ENCODE peak calls at places on chromosome 12, in six cellular contexts. M is cardiac muscle cell, T is A673, G is GM23338, K is fibroblast of pulmonary artery, O is uterus. X is an unnamed sample.

GRCh38 chr12:57235012-57235727 is 5.7 kb downstream of the SHMT2 start:
- DNase-seq in T (no peak), G (peak), M (no peak), K (peak), O (peak), X (no peak)

GRCh38 chr12:111066744-111067437 is 146.5 kb upstream of the MYL2 start:
- DNase-seq in G (peak), T (peak), K (no peak), M (no peak), O (no peak), X (no peak)

GRCh38 chr12:67366530-67367196 is 97.5 kb downstream of the CAND1 start:
- DNase-seq in M (no peak), O (no peak), T (no peak), K (peak), G (no peak), X (no peak)

GRCh38 chr12:68229956-68230355 is 4.3 kb upstream of the IL26 start:
- DNase-seq in O (no peak), K (no peak), T (no peak), G (no peak), M (no peak), X (no peak)

GRCh38 chr12:32679910-32680217 is 763 bp downstream of the DNM1L start:
- DNase-seq in T (no peak), M (no peak), K (no peak), O (no peak), G (no peak), X (no peak)

GRCh38 chr12:54019924-54020586 is 8.2 kb upstream of the HOXC6 start:
- DNase-seq in M (peak), O (no peak), G (no peak), K (no peak), T (no peak), X (no peak)

GRCh38 chr12:79217306-79217705 is 352.7 kb downstream of the SYT1 start:
- DNase-seq in O (no peak), K (no peak), T (no peak), M (no peak), G (peak), X (no peak)

GRCh38 chr12:6821271-6821673 is 349 bp upstream of the GPR162 start:
- DNase-seq in M (peak), K (peak), T (peak), G (peak), O (no peak), X (no peak)

GRCh38 chr12:30268036-30268435 is 427.6 kb downstream of the IPO8 start:
- DNase-seq in M (no peak), K (peak), G (no peak), T (no peak), O (no peak), X (no peak)

GRCh38 chr12:65574867-65575266 is 249.4 kb upstream of the HMGA2 start:
- DNase-seq in O (no peak), T (no peak), G (no peak), M (no peak), K (no peak), X (no peak)

GRCh38 chr12:66188584-66189475 is at the start of gene IRAK3:
- DNase-seq in G (peak), K (peak), O (peak), M (peak), T (peak), X (peak)

GRCh38 chr12:99605-100004 is 33.0 kb downstream of the IQSEC3 start:
- DNase-seq in M (peak), O (no peak), T (no peak), G (peak), K (peak), X (no peak)

GRCh38 chr12:108399514-108399913 is 60.4 kb upstream of the CMKLR1 start:
- DNase-seq in T (no peak), M (no peak), K (no peak), G (no peak), O (peak), X (no peak)

GRCh38 chr12:89700191-89700810 is 8.3 kb downstream of the ATP2B1 start:
- DNase-seq in M (no peak), K (no peak), G (no peak), O (no peak), T (no peak), X (no peak)

GRCh38 chr12:131860472-131861260 is 32.5 kb downstream of the MMP17 start:
- DNase-seq in K (peak), T (peak), O (no peak), G (peak), M (no peak), X (no peak)
- TF ChIP-seq CTCF in K (no peak), T (no peak), O (no peak), G (no peak), M (no peak), X (no peak)

GRCh38 chr12:124466200-124467128 is 100.9 kb downstream of the NCOR2 start:
- DNase-seq in O (no peak), M (no peak), T (peak), G (no peak), K (peak), X (peak)
- TF ChIP-seq CTCF in O (no peak), M (peak), T (peak), G (no peak), K (peak), X (peak)

GRCh38 chr12:92538970-92539749 is 163.6 kb upstream of the PLEKHG7 start:
- DNase-seq in O (peak), M (no peak), K (peak), G (no peak), T (peak), X (no peak)

GRCh38 chr12:92543359-92543758 is 159.4 kb upstream of the PLEKHG7 start:
- DNase-seq in G (no peak), T (no peak), M (peak), K (no peak), O (no peak), X (no peak)

GRCh38 chr12:92537235-92537960 is 165.4 kb upstream of the PLEKHG7 start:
- DNase-seq in K (no peak), G (peak), M (peak), T (no peak), O (no peak), X (no peak)

GRCh38 chr12:92541024-92541423 is 161.8 kb upstream of the PLEKHG7 start:
- DNase-seq in O (no peak), T (no peak), G (no peak), M (no peak), K (no peak), X (no peak)

GRCh38 chr12:92539966-92540791 is 162.6 kb upstream of the PLEKHG7 start:
- DNase-seq in O (no peak), M (peak), T (peak), G (peak), K (no peak), X (peak)
- TF ChIP-seq CTCF in O (no peak), M (no peak), T (no peak), G (no peak), K (no peak), X (no peak)

GRCh38 chr12:103626498-103626897 is 39.4 kb downstream of the STAB2 start:
- DNase-seq in T (peak), O (peak), K (peak), G (peak), M (peak), X (no peak)
- TF ChIP-seq CTCF in T (no peak), O (no peak), K (no peak), G (peak), M (no peak), X (no peak)

GRCh38 chr12:11348439-11348838 is 38.2 kb upstream of the PRB4 start:
- DNase-seq in M (no peak), G (no peak), O (no peak), K (no peak), T (no peak), X (no peak)

GRCh38 chr12:11344504-11344903 is 34.3 kb upstream of the PRB4 start:
- DNase-seq in K (no peak), M (no peak), G (no peak), O (no peak), T (no peak), X (no peak)

DNA sequence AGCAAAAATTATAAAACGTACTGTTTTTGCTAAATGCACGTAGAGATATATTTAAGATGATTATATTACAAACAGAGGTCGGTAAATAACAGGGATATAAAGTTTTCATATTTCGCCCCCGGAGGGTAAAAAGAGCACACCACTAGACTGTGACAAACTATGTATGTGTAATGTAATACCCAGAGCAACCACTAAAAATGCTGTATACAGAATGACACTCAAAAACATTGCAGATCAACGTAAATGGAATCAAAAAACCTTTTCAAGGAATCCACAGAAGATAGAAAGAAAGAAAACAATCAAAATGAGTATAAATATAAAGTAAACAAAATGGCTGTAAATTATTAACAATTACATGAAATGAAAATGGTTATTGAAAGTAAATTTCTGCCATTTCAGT is 37.6 kb upstream of the PRB4 start:
- DNase-seq in G (peak), K (no peak), O (no peak), M (no peak), T (peak), X (no peak)
- TF ChIP-seq CTCF in G (peak), K (no peak), O (no peak), M (no peak), T (peak), X (no peak)

DNA sequence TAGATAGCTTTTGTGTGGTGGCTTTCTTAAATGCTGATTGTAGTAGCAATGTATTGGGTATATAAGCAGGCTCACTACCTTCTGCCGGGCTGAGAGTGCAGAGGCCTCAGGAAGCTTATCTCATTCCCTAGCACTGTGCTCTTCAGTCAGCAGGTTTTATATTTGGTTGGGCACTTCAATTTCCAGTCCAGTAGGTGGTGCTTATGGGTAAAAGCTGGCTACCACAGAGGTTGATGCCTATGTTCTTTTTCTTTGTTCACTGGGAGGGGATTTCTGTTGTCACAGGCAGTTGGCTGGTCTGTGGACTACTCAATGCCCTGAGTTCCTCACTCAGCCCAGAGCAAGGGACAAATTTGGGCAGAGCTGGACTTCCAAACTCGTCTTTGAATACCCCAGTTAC is 43.0 kb upstream of the GLIPR1 start:
- DNase-seq in T (peak), M (no peak), G (no peak), K (peak), O (no peak), X (no peak)
- TF ChIP-seq CTCF in T (peak), M (peak), G (no peak), K (peak), O (no peak), X (peak)

GRCh38 chr12:14756331-14757143 is 46.7 kb downstream of the WBP11 start:
- DNase-seq in M (peak), T (peak), O (no peak), K (peak), G (peak), X (no peak)
- TF ChIP-seq CTCF in M (peak), T (peak), O (no peak), K (peak), G (peak), X (no peak)

GRCh38 chr12:116916714-116917114 is 6.0 kb downstream of the FBXW8 start:
- DNase-seq in K (peak), G (peak), O (no peak), T (no peak), M (peak), X (peak)
- TF ChIP-seq CTCF in K (peak), G (no peak), O (no peak), T (no peak), M (peak), X (peak)

DNA sequence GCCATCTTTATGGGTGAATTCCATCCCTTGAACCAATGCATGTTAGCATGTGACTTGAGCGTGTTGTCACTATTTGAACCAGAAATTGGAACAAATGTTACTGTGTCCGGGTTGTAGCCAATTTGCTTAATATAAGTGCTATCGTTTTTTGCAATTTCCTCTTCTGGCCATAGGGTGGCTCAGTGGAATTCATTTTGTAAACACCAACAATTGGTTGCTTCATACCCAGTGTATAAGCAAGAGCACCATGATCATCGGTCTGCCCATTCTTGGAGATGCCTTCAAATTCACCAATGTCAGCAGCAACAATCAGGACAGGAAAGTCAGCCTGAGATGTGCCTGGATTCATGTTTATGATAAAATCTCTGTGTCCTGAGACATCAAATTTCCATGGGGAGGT is 5.0 kb upstream of the NEDD1 start:
- DNase-seq in M (no peak), K (no peak), G (no peak), O (no peak), T (peak), X (no peak)
- TF ChIP-seq CTCF in M (no peak), K (no peak), G (no peak), O (no peak), T (peak), X (no peak)

GRCh38 chr12:100842156-100842555 is 47.6 kb downstream of the ANO4 start:
- DNase-seq in K (peak), M (no peak), T (no peak), O (no peak), G (no peak), X (no peak)
- TF ChIP-seq CTCF in K (no peak), M (no peak), T (no peak), O (no peak), G (no peak), X (no peak)

X was measured in natural killer cell.